ENCODE peak calls at places on chromosomes 1 and 21, in eight cellular contexts. O is lower leg skin; C is HL-60; S is fibroblast of the aortic adventitia; J is CD8-positive, alpha-beta T cell; Q is K562; M is endodermal cell; A is esophagus muscularis mucosa. Y is an unnamed sample.
A peak's percentile ranks its signal among the peaks of the same experiment; 100 is the strongest.

GRCh38 chr21:42162831-42163510 is 56.0 kb upstream of the ABCG1 start:
- DNase-seq in O (peak; percentile 75), C (no peak), S (no peak), J (no peak), Q (no peak), M (peak; percentile 44), A (no peak), Y (no peak)

GRCh38 chr1:230231739-230232075 is 164.7 kb downstream of the GALNT2 start:
- DNase-seq in O (no peak), C (no peak), S (peak; percentile 70), J (no peak), Q (no peak), M (no peak), A (no peak), Y (no peak)

GRCh38 chr1:157132602-157133167 is 5.5 kb downstream of the ETV3 start:
- DNase-seq in O (no peak), C (no peak), S (no peak), J (no peak), Q (no peak), M (no peak), A (no peak), Y (no peak)

GRCh38 chr1:115679141-115679611 is 37.4 kb downstream of the VANGL1 start:
- DNase-seq in O (peak; percentile 86), C (no peak), S (peak; percentile 74), J (no peak), Q (no peak), M (no peak), A (no peak), Y (no peak)

GRCh38 chr1:246798606-246799496 is 74.6 kb downstream of the SCCPDH start:
- DNase-seq in O (peak; percentile 65), C (no peak), S (no peak), J (no peak), Q (no peak), M (peak; percentile 68), A (no peak), Y (no peak)

GRCh38 chr1:209674957-209675566 is at the start of gene G0S2:
- DNase-seq in O (peak; percentile 89), C (no peak), S (peak; percentile 80), J (peak; percentile 16), Q (peak; percentile 29), M (peak; percentile 82), A (peak; percentile 93), Y (no peak)

GRCh38 chr1:209659909-209660308 is 7.7 kb upstream of the LAMB3 start:
- DNase-seq in O (no peak), C (peak; percentile 74), S (no peak), J (no peak), Q (no peak), M (no peak), A (no peak), Y (no peak)

GRCh38 chr1:151310986-151311385 is 16.2 kb downstream of the PI4KB start:
- DNase-seq in O (no peak), C (no peak), S (no peak), J (no peak), Q (no peak), M (no peak), A (no peak), Y (no peak)

GRCh38 chr1:243917177-243917862 is 67.3 kb upstream of the AKT3 start:
- DNase-seq in O (no peak), C (no peak), S (peak; percentile 78), J (peak; percentile 16), Q (no peak), M (peak; percentile 86), A (no peak), Y (peak; percentile 38)

GRCh38 chr1:62325076-62325475 is 5.8 kb upstream of the KANK4 start:
- DNase-seq in O (no peak), C (no peak), S (peak; percentile 85), J (no peak), Q (no peak), M (no peak), A (no peak), Y (no peak)

GRCh38 chr1:6601049-6601864 is 1.4 kb downstream of the KLHL21 start:
- DNase-seq in O (peak; percentile 96), C (peak; percentile 89), S (peak; percentile 96), J (peak; percentile 72), Q (peak; percentile 66), M (peak; percentile 75), A (peak; percentile 96), Y (peak; percentile 58)

GRCh38 chr1:6600410-6601048 is 2.1 kb downstream of the KLHL21 start:
- DNase-seq in O (no peak), C (no peak), S (peak; percentile 34), J (no peak), Q (no peak), M (no peak), A (no peak), Y (no peak)

GRCh38 chr1:6603424-6603850 is 768 bp upstream of the KLHL21 start:
- DNase-seq in O (peak; percentile 93), C (peak; percentile 54), S (peak; percentile 88), J (peak; percentile 63), Q (no peak), M (peak; percentile 82), A (no peak), Y (no peak)

GRCh38 chr1:6602669-6603423 is at the start of gene KLHL21:
- DNase-seq in O (peak; percentile 98), C (peak; percentile 81), S (peak; percentile 82), J (peak; percentile 85), Q (peak; percentile 94), M (peak; percentile 92), A (peak; percentile 95), Y (no peak)

DNA sequence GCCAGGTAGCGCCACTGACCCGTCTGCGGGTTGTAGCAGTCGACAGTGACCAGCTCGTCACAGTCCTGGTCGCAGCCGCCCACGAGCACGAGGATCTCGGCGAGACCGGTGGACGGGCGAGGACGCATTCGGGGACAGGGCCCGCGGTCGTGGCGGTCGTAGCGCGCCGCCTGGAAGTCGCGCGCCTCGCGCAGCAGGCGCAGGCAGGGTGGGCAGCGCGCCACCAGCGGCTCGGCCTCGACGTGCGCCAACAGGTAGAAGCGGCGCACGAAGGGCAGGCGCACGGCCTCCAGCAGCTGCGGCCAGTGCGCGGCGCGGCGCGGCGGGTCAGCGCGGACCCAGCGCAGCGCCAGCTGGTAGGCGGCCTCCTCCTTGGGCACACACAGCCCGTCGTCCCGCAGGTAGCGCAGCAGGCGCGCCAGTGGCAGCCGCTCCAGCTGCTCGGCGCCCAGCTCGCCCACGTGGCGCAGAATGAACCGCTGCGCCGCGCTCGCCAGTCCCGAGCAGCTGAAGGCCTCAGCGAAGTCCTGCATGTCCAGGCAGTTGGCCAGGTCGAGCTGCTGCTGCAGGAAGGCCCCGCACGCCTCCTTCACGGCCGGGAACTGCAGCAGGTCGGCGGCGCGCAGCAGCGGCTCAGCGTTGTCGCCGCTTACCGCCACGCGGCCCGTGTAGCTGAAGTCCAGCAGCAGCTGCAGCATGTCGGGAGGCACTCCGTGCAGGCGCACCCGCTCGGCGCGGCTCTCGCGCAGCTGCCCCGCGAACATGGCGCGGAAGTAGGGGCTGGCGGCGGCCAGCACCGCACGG is 602 bp downstream of the KLHL21 start:
- DNase-seq in O (peak; percentile 88), C (no peak), S (peak; percentile 56), J (peak; percentile 30), Q (no peak), M (peak; percentile 73), A (no peak), Y (no peak)
- TF ChIP-seq CTCF in O (no peak), C (no peak), S (no peak), J (no peak), Q (peak; percentile 21), M (no peak), A (no peak), Y (no peak)

GRCh38 chr1:203453616-203454015 is 22.0 kb upstream of the PRELP start:
- DNase-seq in O (no peak), C (no peak), S (no peak), J (no peak), Q (no peak), M (no peak), A (no peak), Y (no peak)
- H3K4me3 ChIP-seq in O (no peak overlapping the region), C (no peak overlapping the region), S (no peak overlapping the region), J (no peak overlapping the region), Q (no peak overlapping the region), M (no peak overlapping the region), A (no peak overlapping the region), Y (no peak overlapping the region)

GRCh38 chr1:23081376-23081775 is 62.1 kb downstream of the KDM1A start:
- DNase-seq in O (no peak), C (no peak), S (no peak), J (no peak), Q (no peak), M (peak; percentile 73), A (no peak), Y (no peak)
- TF ChIP-seq CTCF in O (no peak), C (no peak), S (peak; percentile 32), J (no peak), Q (peak; percentile 36), M (peak; percentile 71), A (no peak), Y (no peak)

DNA sequence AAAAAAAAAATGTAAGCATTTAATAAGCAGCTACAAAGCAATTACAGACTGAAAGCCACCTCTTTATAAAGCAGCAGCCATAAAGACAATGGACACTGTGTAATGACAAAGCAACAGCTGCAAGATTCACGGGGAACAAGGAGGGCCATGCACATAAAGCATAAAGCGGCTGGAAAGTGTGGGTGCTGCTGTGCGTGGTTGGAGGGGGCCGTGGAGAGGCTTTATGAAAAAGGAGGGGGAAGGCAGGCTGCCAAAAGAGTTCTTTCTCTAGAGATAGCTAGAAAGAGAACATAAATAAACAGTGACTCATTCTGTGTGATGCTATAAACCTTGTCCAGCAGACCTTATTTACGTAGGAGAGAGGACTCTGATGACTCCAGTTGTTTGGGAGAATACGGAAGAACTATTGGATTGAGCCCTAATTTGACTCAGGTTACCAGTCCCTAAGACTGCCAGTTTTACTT is 49.3 kb downstream of the ADAMTS1 start:
- DNase-seq in O (no peak), C (no peak), S (peak; percentile 98), J (no peak), Q (no peak), M (no peak), A (no peak), Y (peak; percentile 97)
- H3K4me3 ChIP-seq in O (no peak overlapping the region), C (no peak overlapping the region), S (no peak overlapping the region), J (no peak overlapping the region), Q (no peak overlapping the region), M (no peak overlapping the region), A (no peak overlapping the region), Y (no peak overlapping the region)

GRCh38 chr1:19877351-19877750 is 4.8 kb upstream of the OTUD3 start:
- DNase-seq in O (no peak), C (no peak), S (no peak), J (no peak), Q (no peak), M (no peak), A (no peak), Y (no peak)

GRCh38 chr1:19866758-19867157 is 15.4 kb upstream of the OTUD3 start:
- DNase-seq in O (no peak), C (no peak), S (peak; percentile 37), J (no peak), Q (no peak), M (no peak), A (no peak), Y (no peak)

GRCh38 chr1:19877821-19878636 is 4.2 kb upstream of the OTUD3 start:
- DNase-seq in O (no peak), C (no peak), S (no peak), J (no peak), Q (no peak), M (peak; percentile 54), A (no peak), Y (no peak)

GRCh38 chr1:19869929-19870328 is 12.3 kb upstream of the OTUD3 start:
- DNase-seq in O (no peak), C (no peak), S (peak; percentile 77), J (no peak), Q (peak; percentile 72), M (no peak), A (no peak), Y (no peak)

GRCh38 chr1:19872190-19872589 is 10.0 kb upstream of the OTUD3 start:
- DNase-seq in O (no peak), C (no peak), S (no peak), J (no peak), Q (no peak), M (no peak), A (no peak), Y (no peak)
- TF ChIP-seq CTCF in O (no peak), C (no peak), S (no peak), J (no peak), Q (peak; percentile 38), M (peak; percentile 31), A (no peak), Y (no peak)